ENCODE peak calls at places on chromosomes 12 and 14, in nine cellular contexts. F is tibial artery; P is CD8-positive, alpha-beta memory T cell; D is dermis microvascular lymphatic vessel endothelial cell; S is KBM-7; K is Peyer's patch; N is choroid plexus epithelial cell; H is esophagus squamous epithelium; Q is CD4-positive, alpha-beta T cell. E is an unnamed sample.

GRCh38 chr12:89838846-89839245 is 130.2 kb upstream of the ATP2B1 start:
- DNase-seq in S (no peak), Q (no peak), H (no peak), P (no peak), N (no peak), F (no peak), K (no peak), D (no peak), E (no peak)

GRCh38 chr14:57486767-57487379 is 6.8 kb downstream of the CCDC198 start:
- DNase-seq in F (no peak), D (peak), H (no peak), K (no peak), S (peak), Q (no peak), N (peak), P (no peak), E (peak)

GRCh38 chr12:120276734-120277133 is 11.2 kb upstream of the PXN start:
- DNase-seq in S (no peak), D (no peak), K (no peak), N (peak), Q (no peak), F (no peak), P (no peak), H (no peak), E (peak)

GRCh38 chr14:93430889-93431670 is at the start of gene UNC79:
- DNase-seq in N (peak), D (no peak), H (no peak), F (no peak), Q (no peak), S (no peak), P (no peak), K (no peak), E (peak)

GRCh38 chr12:107448198-107448597 is 237.4 kb upstream of the PWP1 start:
- DNase-seq in P (no peak), F (no peak), H (no peak), D (no peak), N (peak), K (peak), S (no peak), Q (no peak), E (peak)

GRCh38 chr12:31216479-31216878 is 109.5 kb downstream of the SINHCAF start:
- DNase-seq in H (no peak), P (no peak), S (no peak), K (no peak), N (no peak), D (no peak), Q (no peak), F (no peak), E (no peak)

GRCh38 chr12:43206396-43206795 is 345.6 kb downstream of the ADAMTS20 start:
- DNase-seq in S (no peak), Q (no peak), H (no peak), N (peak), D (no peak), F (no peak), P (no peak), K (no peak), E (peak)

GRCh38 chr12:29238822-29239291 is 89.8 kb downstream of the FAR2 start:
- DNase-seq in Q (no peak), S (no peak), K (no peak), N (peak), D (peak), P (no peak), F (no peak), H (no peak), E (peak)

GRCh38 chr12:53728206-53728605 is 954 bp upstream of the CALCOCO1 start:
- DNase-seq in P (no peak), D (no peak), K (no peak), N (no peak), H (no peak), S (no peak), F (no peak), Q (no peak), E (no peak)